ENCODE peak calls at places on chromosomes 12 and 14, in four cellular contexts. C is SK-N-SH, V is WTC11, P is HepG2. K is an unnamed sample.

GRCh38 chr14:26290007-26290530 is 307.8 kb downstream of the NOVA1 start:
- DNase-seq in C (no peak), V (no peak), P (no peak), K (no peak)

GRCh38 chr14:75646762-75647161 is 13.9 kb downstream of the ERG28 start:
- DNase-seq in C (no peak), V (no peak), P (peak), K (no peak)

GRCh38 chr14:32076278-32077080 is 625 bp upstream of the ARHGAP5 start:
- DNase-seq in C (peak), V (peak), P (peak), K (peak)

GRCh38 chr12:86104087-86104486 is 152.1 kb downstream of the MGAT4C start:
- DNase-seq in C (no peak), V (no peak), P (no peak), K (no peak)

GRCh38 chr12:95484524-95484923 is 10.6 kb downstream of the METAP2 start:
- DNase-seq in C (peak), V (no peak), P (no peak), K (no peak)

GRCh38 chr12:111335811-111336210 is 33.1 kb downstream of the PHETA1 start:
- DNase-seq in C (no peak), V (no peak), P (no peak), K (no peak)

GRCh38 chr12:120800665-120801064 is 75.0 kb downstream of the ACADS start:
- DNase-seq in C (no peak), V (no peak), P (no peak), K (no peak)

GRCh38 chr12:116153983-116154382 is 123.5 kb downstream of the MED13L start:
- DNase-seq in C (no peak), V (no peak), P (no peak), K (no peak)

GRCh38 chr12:2008677-2009076 is 4.4 kb upstream of the DCP1B start:
- DNase-seq in C (no peak), V (no peak), P (no peak), K (no peak)

GRCh38 chr14:103199141-103199540 is 75.9 kb downstream of the TNFAIP2 start:
- DNase-seq in C (no peak), V (no peak), P (no peak), K (no peak)

GRCh38 chr12:121250359-121250758 is 40.4 kb downstream of the P2RX4 start:
- DNase-seq in C (no peak), V (no peak), P (no peak), K (no peak)

GRCh38 chr14:71050227-71050823 is 143.1 kb downstream of the PCNX1 start:
- DNase-seq in C (peak), V (no peak), P (no peak), K (peak)

GRCh38 chr14:60642790-60643397 is 6.4 kb downstream of the SIX1 start:
- DNase-seq in C (no peak), V (no peak), P (no peak), K (no peak)

GRCh38 chr14:76870146-76870545 is 43.9 kb downstream of the LRRC74A start:
- DNase-seq in C (peak), V (peak), P (peak), K (no peak)

GRCh38 chr12:124524231-124524925 is 43.0 kb downstream of the NCOR2 start:
- DNase-seq in C (no peak), V (no peak), P (no peak), K (no peak)

DNA sequence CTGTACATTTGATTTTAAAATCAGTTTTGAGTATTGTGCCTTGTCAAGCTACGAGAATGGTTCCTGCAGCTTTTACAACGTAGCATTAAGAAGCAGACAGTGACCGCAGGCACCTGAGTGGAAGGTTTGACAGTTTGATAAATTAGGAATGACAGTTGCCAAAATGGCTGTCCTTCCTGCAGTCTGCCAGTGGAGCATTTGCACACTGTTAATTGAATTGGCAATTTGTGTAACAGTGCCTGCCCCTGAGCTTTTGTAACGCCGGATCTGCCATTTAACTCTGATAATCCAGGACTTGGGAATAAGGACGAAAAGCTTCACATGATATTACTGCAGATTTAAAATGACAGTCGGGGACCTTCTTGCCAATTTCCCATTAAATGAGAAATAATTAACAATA is 385.3 kb downstream of the NPAS3 start:
- DNase-seq in C (peak), V (no peak), P (no peak), K (no peak)
- TF ChIP-seq FOXJ3 in C (no peak), V (no peak), P (no peak), K (no peak)

DNA sequence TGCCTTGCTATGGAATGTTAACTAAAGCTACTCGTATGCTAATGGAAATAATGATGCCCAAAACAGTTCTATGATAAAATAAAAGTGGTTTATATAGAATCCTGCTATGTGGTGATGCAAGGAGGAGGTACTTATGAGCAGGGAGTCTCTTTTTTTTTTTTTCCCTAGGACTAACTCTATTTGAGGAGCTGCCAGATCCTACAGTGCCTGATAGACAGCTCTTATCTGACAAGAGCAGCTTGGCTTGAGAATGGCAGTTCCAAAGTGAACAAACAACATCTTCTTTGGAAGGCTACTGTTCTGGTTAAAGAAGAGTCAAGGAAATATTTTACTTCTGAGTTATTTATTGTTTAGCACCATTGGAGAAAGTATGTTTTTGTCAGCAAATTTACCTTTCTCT is 10.2 kb upstream of the ACSM4 start:
- DNase-seq in C (no peak), V (no peak), P (no peak), K (peak)
- TF ChIP-seq FOXJ3 in C (no peak), V (no peak), P (no peak), K (no peak)

GRCh38 chr14:54577494-54577893 is 10.6 kb downstream of the SAMD4A start:
- DNase-seq in C (no peak), V (no peak), P (no peak), K (no peak)
- TF ChIP-seq FOXJ3 in C (no peak), V (no peak), P (no peak), K (no peak)

DNA sequence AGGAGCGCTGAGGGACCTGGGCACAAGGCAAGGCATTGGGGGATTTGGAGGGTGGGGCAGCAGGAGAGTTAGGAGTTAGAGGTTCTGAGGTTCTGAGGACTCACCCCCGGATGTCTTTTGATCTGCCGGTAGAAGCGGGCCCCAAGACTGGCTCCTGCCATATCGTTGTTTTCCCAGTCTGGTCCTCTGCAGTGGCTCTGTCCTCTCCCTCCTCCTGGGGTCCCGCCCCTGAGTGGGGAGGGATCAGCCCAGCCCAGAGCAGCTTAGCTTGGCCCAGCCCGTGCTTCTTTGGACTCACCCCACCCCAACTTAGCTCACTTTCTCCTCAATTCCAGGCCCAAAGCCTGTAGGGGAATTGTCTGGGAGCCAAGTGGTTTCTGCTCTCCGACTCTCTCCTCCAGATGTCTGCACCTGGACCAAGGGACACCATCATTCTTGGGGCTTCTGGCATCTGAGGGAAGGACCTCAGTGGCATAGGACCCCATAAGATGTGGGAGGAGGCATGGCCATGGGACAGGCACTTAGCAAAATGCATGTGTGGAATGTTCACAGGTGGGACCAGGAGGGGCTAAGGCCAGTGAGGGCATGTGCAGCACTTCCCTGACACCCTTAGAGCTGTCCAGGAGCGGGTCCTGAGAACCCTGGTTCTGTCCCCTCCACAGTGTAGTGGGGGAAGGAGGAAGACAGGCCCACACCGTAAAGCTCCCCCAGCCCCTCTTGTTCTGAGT is 7.6 kb downstream of the SHMT2 start:
- DNase-seq in C (no peak), V (peak), P (no peak), K (no peak)
- TF ChIP-seq FOXJ3 in C (no peak), V (no peak), P (no peak), K (no peak)